ENCODE peak calls at places on chromosomes 11 and 22, in eight cellular contexts. Y is fibroblast of the conjunctiva; U is thyroid gland; V is bronchial epithelial cell; E is A172; G is activated CD4-positive, alpha-beta T cell treated with anti-CD3 and anti-CD28 coated beads for 4 hours; X is stimulated activated CD4-positive, alpha-beta T cell treated with anti-CD3 and anti-CD28 coated beads, Interleukin-2, amount 100 ng/mL, for 48 hours; F is Caki2. P is an unnamed sample.

GRCh38 chr11:34331329-34331728 is 26.5 kb downstream of the ABTB2 start:
- DNase-seq in F (peak; percentile 81), Y (peak; percentile 60), E (peak; percentile 83), V (peak; percentile 13), U (no peak), G (no peak), X (no peak), P (peak; percentile 42)

GRCh38 chr11:120316880-120317688 is 8.0 kb upstream of the TLCD5 start:
- DNase-seq in U (peak; percentile 92), V (peak; percentile 97), X (no peak), Y (no peak), G (no peak), E (no peak), F (no peak), P (peak; percentile 93)

GRCh38 chr11:41461057-41461681 is 1.7 kb upstream of the LRRC4C start:
- DNase-seq in U (no peak), Y (no peak), G (no peak), X (no peak), V (peak; percentile 29), E (peak; percentile 9), F (no peak), P (peak; percentile 15)

GRCh38 chr11:8356731-8357504 is 93.2 kb upstream of the LMO1 start:
- DNase-seq in X (no peak), V (no peak), U (peak; percentile 32), F (no peak), G (no peak), E (no peak), Y (no peak), P (no peak)

GRCh38 chr11:45751430-45751829 is 53.5 kb upstream of the SLC35C1 start:
- DNase-seq in F (no peak), X (no peak), Y (no peak), V (no peak), G (no peak), E (no peak), U (no peak), P (no peak)

GRCh38 chr11:92628401-92629292 is 340.8 kb upstream of the MTNR1B start:
- DNase-seq in U (no peak), E (no peak), G (no peak), X (no peak), Y (no peak), F (peak; percentile 57), V (no peak), P (no peak)

GRCh38 chr22:39773976-39774539 is 119.5 kb downstream of the ENTHD1 start:
- DNase-seq in V (peak; percentile 18), Y (no peak), U (peak; percentile 32), G (peak; percentile 38), F (no peak), E (peak; percentile 0), X (peak; percentile 10), P (no peak)

GRCh38 chr11:57471496-57471895 is 11.2 kb downstream of the RTN4RL2 start:
- DNase-seq in E (no peak), X (no peak), U (no peak), Y (no peak), V (no peak), G (no peak), F (no peak), P (no peak)

GRCh38 chr11:114166897-114167323 is 107.4 kb downstream of the ZBTB16 start:
- DNase-seq in F (peak; percentile 50), U (no peak), Y (peak; percentile 92), X (no peak), V (peak; percentile 85), G (no peak), E (peak; percentile 57), P (peak; percentile 77)

GRCh38 chr11:97110376-97110775 is 720.6 kb downstream of the JRKL start:
- DNase-seq in E (no peak), U (no peak), Y (no peak), V (peak; percentile 15), X (no peak), G (no peak), F (no peak), P (no peak)